ENCODE peak calls at places on chromosomes 16 and 17, in ten cellular contexts. C is ovary; X is lower leg skin; S is PC-9; H is fibroblast of the aortic adventitia; V is pancreas; U is cardiac fibroblast; R is mesendoderm; P is CD8-positive, alpha-beta T cell; M is adrenal gland. Z is an unnamed sample.

GRCh38 chr16:4700997-4701743 is 7.8 kb downstream of the NUDT16L1 start:
- DNase-seq in C (no peak), M (no peak), H (no peak), X (no peak), V (no peak), R (no peak), S (no peak), U (no peak), P (no peak), Z (no peak)

GRCh38 chr16:28168991-28169554 is 42.7 kb downstream of the XPO6 start:
- DNase-seq in C (no peak), R (no peak), S (no peak), P (peak), V (no peak), H (no peak), U (no peak), X (no peak), M (no peak), Z (no peak)

GRCh38 chr17:21129023-21129681 is 2.4 kb downstream of the DHRS7B start:
- DNase-seq in C (no peak), V (no peak), M (peak), S (peak), R (no peak), H (peak), P (no peak), U (peak), X (no peak), Z (no peak)

GRCh38 chr16:81313731-81314602 is 795 bp upstream of the GAN start:
- DNase-seq in X (no peak), U (peak), H (peak), V (no peak), R (peak), C (no peak), P (no peak), M (no peak), S (no peak), Z (no peak)

GRCh38 chr17:36869856-36870617 is 67.2 kb upstream of the LHX1 start:
- DNase-seq in H (peak), S (no peak), P (no peak), C (no peak), V (no peak), M (peak), X (no peak), U (peak), R (peak), Z (no peak)

GRCh38 chr16:47018223-47018891 is 44.9 kb upstream of the DNAJA2 start:
- DNase-seq in P (no peak), M (peak), X (no peak), S (peak), U (peak), R (peak), V (peak), C (no peak), H (peak), Z (peak)

GRCh38 chr16:69036399-69037091 is 68.9 kb upstream of the HAS3 start:
- DNase-seq in X (peak), H (no peak), V (no peak), M (no peak), P (no peak), S (no peak), C (no peak), U (no peak), R (no peak), Z (no peak)

GRCh38 chr16:89917773-89918452 is 749 bp upstream of the MC1R start:
- DNase-seq in P (peak), R (peak), X (peak), M (peak), C (peak), U (peak), S (peak), H (peak), V (peak), Z (peak)

GRCh38 chr17:76153640-76154039 is 12.6 kb upstream of the FOXJ1 start:
- DNase-seq in H (peak), C (no peak), U (peak), R (peak), S (no peak), X (peak), M (no peak), V (no peak), P (no peak), Z (no peak)

GRCh38 chr17:67378444-67379250 is 1.6 kb downstream of the PITPNC1 start:
- DNase-seq in P (peak), C (peak), V (peak), M (peak), U (peak), H (peak), R (peak), X (peak), S (peak), Z (peak)

GRCh38 chr17:40179923-40180659 is 2.8 kb downstream of the RAPGEFL1 start:
- DNase-seq in V (no peak), X (no peak), H (peak), C (no peak), U (peak), M (no peak), P (no peak), S (no peak), R (peak), Z (no peak)

GRCh38 chr17:36600477-36600876 is 906 bp upstream of the MRM1 start:
- DNase-seq in M (no peak), S (no peak), C (no peak), V (no peak), H (no peak), P (no peak), R (no peak), X (peak), U (no peak), Z (no peak)

GRCh38 chr17:37830151-37830993 is 85.5 kb upstream of the HNF1B start:
- DNase-seq in R (no peak), M (no peak), H (no peak), S (no peak), P (no peak), V (no peak), X (peak), U (no peak), C (no peak), Z (no peak)

GRCh38 chr17:10739341-10739905 is 9.6 kb upstream of the TMEM220 start:
- DNase-seq in V (no peak), H (no peak), X (peak), U (no peak), R (no peak), S (no peak), C (no peak), P (no peak), M (no peak), Z (no peak)

GRCh38 chr16:85615014-85615851 is 2.1 kb downstream of the GSE1 start:
- DNase-seq in C (no peak), H (peak), X (peak), M (peak), P (peak), V (peak), R (peak), S (peak), U (no peak), Z (peak)

GRCh38 chr17:39631403-39631802 is 4.7 kb downstream of the PPP1R1B start:
- DNase-seq in H (no peak), U (no peak), S (peak), M (no peak), V (no peak), P (no peak), X (no peak), R (peak), C (no peak), Z (no peak)

GRCh38 chr17:35616506-35616905 is 29.4 kb downstream of the AP2B1 start:
- DNase-seq in R (no peak), P (no peak), C (no peak), M (no peak), U (no peak), X (no peak), H (no peak), V (no peak), S (no peak), Z (no peak)

GRCh38 chr17:1714980-1715802 is 5.0 kb upstream of the TLCD2 start:
- DNase-seq in M (peak), S (peak), P (no peak), H (peak), V (peak), C (peak), R (peak), X (peak), U (peak), Z (peak)

GRCh38 chr16:73878616-73879015 is 418.0 kb upstream of the PSMD7 start:
- DNase-seq in V (no peak), R (peak), M (peak), C (no peak), U (peak), H (peak), P (no peak), X (no peak), S (peak), Z (no peak)

GRCh38 chr16:86075488-86075785 is 176.5 kb downstream of the IRF8 start:
- DNase-seq in P (no peak), C (no peak), H (no peak), S (no peak), R (no peak), M (no peak), U (no peak), X (no peak), V (no peak), Z (peak)

GRCh38 chr16:84832488-84833141 is 12.8 kb downstream of the CRISPLD2 start:
- DNase-seq in X (peak), U (peak), H (peak), R (no peak), C (peak), M (peak), V (no peak), S (no peak), P (no peak), Z (peak)

GRCh38 chr17:3935140-3935542 is 18.9 kb upstream of the P2RX1 start:
- DNase-seq in H (peak), P (no peak), S (peak), X (no peak), U (peak), C (no peak), M (peak), V (peak), R (peak), Z (peak)

GRCh38 chr17:22461460-22462145 is 769.3 kb downstream of the KCNJ18 start:
- DNase-seq in H (no peak), C (no peak), P (no peak), V (no peak), R (no peak), M (no peak), U (no peak), X (peak), S (no peak), Z (no peak)

GRCh38 chr17:2262146-2262587 is 41.4 kb downstream of the SMG6 start:
- DNase-seq in M (peak), U (peak), R (no peak), V (no peak), P (no peak), H (peak), X (no peak), S (no peak), C (no peak), Z (no peak)

GRCh38 chr16:72894291-72895151 is 153.4 kb downstream of the ZFHX3 start:
- DNase-seq in R (no peak), S (no peak), C (no peak), X (no peak), M (no peak), P (no peak), U (peak), V (no peak), H (peak), Z (no peak)

GRCh38 chr17:73427198-73427597 is 115.4 kb upstream of the CDC42EP4 start:
- DNase-seq in U (no peak), X (no peak), C (no peak), R (no peak), H (no peak), S (no peak), P (no peak), M (no peak), V (no peak), Z (no peak)

GRCh38 chr17:9360610-9361571 is 214.7 kb downstream of the STX8 start:
- DNase-seq in V (no peak), U (peak), R (peak), H (peak), S (no peak), M (peak), C (peak), P (no peak), X (no peak), Z (no peak)

GRCh38 chr17:19392303-19392702 is 5.3 kb upstream of the MFAP4 start:
- DNase-seq in P (no peak), R (no peak), U (no peak), H (no peak), S (no peak), V (no peak), X (peak), C (no peak), M (no peak), Z (no peak)

GRCh38 chr17:76524598-76525512 is 12.7 kb downstream of the CYGB start:
- DNase-seq in M (peak), R (no peak), H (peak), U (peak), V (peak), C (peak), P (no peak), S (no peak), X (no peak), Z (no peak)

GRCh38 chr16:19406891-19407491 is 10.7 kb upstream of the TMC5 start:
- DNase-seq in S (no peak), U (no peak), R (no peak), P (no peak), C (no peak), M (no peak), H (no peak), X (no peak), V (no peak), Z (no peak)

GRCh38 chr16:49378816-49379215 is 5.2 kb downstream of the C16orf78 start:
- DNase-seq in H (no peak), X (no peak), S (no peak), M (no peak), C (no peak), R (no peak), P (no peak), U (no peak), V (no peak), Z (no peak)

GRCh38 chr16:86789621-86790051 is 211.3 kb downstream of the FOXL1 start:
- DNase-seq in U (peak), P (no peak), M (no peak), R (peak), X (no peak), S (no peak), C (no peak), H (no peak), V (no peak), Z (no peak)

GRCh38 chr17:58252141-58252540 is 13.8 kb downstream of the LPO start:
- DNase-seq in U (no peak), R (no peak), P (no peak), C (no peak), X (peak), S (no peak), V (no peak), H (no peak), M (no peak), Z (no peak)

GRCh38 chr17:58247511-58248363 is 9.4 kb downstream of the LPO start:
- DNase-seq in P (no peak), U (no peak), C (no peak), M (no peak), S (no peak), H (no peak), R (no peak), X (no peak), V (no peak), Z (no peak)

GRCh38 chr17:58248955-58249269 is 10.5 kb downstream of the LPO start:
- DNase-seq in U (no peak), C (no peak), M (no peak), X (peak), V (no peak), P (no peak), H (no peak), S (no peak), R (no peak), Z (no peak)

GRCh38 chr17:58250344-58251011 is 12.1 kb downstream of the LPO start:
- DNase-seq in P (no peak), S (no peak), V (no peak), R (no peak), M (no peak), X (peak), U (no peak), H (no peak), C (no peak), Z (no peak)

DNA sequence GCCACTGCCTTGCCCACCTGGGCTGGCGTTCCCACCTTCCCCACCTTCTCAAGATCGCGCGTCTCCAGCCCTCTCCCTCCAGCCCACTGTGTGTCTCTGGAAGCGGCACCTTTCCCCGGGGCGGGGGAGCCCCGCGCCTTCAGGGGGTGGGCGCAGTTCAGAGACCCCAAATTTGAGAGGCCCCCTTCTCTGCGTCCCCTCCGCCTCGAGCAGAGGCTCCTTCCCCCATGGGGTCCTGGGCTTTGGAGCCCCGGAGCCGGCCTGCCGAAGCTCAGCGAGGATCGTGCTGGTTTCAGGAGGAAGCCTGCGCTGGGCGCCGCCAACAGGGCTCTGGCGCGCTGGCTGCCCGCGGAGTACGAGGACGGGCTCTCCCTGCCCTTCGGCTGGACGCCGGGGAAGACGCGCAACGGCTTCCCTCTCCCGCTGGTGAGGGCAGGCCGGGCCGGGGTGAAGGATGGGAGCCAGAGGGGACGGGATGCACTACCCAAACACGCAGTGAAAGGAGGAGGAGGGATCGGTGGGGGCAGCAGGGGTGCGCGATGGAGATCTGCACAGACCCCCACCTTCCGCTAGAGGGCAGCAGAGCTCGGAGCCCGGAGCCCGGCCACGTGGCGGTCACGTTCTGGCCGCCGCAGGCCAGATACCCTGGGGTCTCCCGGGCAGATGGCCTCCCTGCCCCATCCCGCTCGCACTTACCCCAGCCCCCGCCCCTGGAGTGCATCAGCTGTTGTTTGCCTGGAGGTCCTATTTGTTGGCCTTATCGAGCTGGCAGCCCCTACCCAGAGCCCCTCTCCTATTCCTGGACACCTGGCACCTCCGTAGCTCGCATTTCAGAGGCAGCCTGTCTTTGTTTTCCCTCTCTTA is 11.1 kb downstream of the LPO start:
- DNase-seq in R (peak), P (peak), C (peak), V (peak), X (peak), U (peak), S (peak), M (peak), H (peak), Z (peak)
- H3K4me3 ChIP-seq in R (no peak), P (peak), C (peak), V (peak), X (peak), U (peak), S (no peak), M (peak), H (peak), Z (peak)

GRCh38 chr17:41864498-41864836 is 756 bp downstream of the KLHL11 start:
- DNase-seq in V (peak), P (no peak), C (no peak), S (no peak), H (no peak), U (no peak), X (no peak), R (no peak), M (no peak), Z (peak)

GRCh38 chr17:41865596-41865893 is 322 bp upstream of the KLHL11 start:
- DNase-seq in M (no peak), R (no peak), C (no peak), V (no peak), S (no peak), P (no peak), U (no peak), H (no peak), X (no peak), Z (no peak)

GRCh38 chr17:41864837-41865595 is at the start of gene KLHL11:
- DNase-seq in X (peak), H (peak), V (peak), S (peak), R (peak), M (peak), C (peak), U (peak), P (peak), Z (peak)

GRCh38 chr17:41860254-41860931 is 4.8 kb downstream of the KLHL11 start:
- DNase-seq in C (no peak), H (no peak), S (no peak), V (no peak), P (no peak), M (no peak), U (no peak), X (no peak), R (no peak), Z (no peak)

DNA sequence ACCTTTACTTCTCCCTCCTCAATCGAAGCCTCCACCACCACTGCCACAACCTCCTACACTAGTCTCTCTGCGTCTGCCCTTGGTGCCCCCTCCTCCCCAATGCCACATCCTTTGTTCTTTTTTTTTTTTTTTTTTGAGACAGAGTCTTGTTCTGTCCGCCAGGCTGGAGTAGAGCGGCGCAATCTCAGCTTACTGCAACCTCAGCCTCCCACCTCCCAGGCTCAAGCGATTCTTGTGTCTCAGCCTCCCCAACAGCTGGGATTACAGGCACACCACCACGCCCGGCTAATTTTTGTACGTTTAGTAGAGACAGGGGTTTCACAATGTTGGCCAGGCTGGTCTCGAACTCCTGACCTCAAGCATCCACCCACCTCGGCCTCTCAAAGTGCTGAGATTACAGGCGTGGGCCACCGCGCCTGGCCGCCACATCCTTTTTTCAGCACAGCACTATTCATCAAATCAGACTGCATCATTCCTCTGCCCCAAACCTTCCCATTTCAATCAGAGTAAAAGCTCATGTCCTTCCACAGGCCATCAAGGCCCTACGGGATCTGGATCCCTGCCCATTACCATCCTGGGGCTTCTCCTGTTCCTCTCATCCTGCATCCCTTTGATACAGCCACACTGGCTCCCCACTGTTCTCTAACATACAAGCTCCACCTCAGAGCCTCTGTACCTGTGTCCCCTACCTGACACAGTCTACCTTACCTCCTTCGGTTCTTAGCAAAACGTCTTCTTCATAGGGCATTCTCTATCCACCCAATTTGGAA is 2.0 kb downstream of the KLHL11 start:
- DNase-seq in R (no peak), V (no peak), H (no peak), U (no peak), S (no peak), M (no peak), P (no peak), X (no peak), C (no peak), Z (no peak)
- H3K4me3 ChIP-seq in R (no peak), V (peak), H (peak), U (peak), S (peak), M (no peak), P (peak), X (no peak), C (peak), Z (peak)

GRCh38 chr17:7355053-7355452 is at the start of gene TMEM95:
- DNase-seq in U (peak), M (peak), X (peak), C (no peak), R (no peak), V (no peak), S (peak), H (peak), P (no peak), Z (no peak)
- H3K4me3 ChIP-seq in U (peak), M (no peak), X (no peak), C (no peak), R (no peak), V (no peak), S (peak), H (peak), P (no peak), Z (no peak)

GRCh38 chr17:78355701-78356100 is 4.2 kb downstream of the SOCS3 start:
- DNase-seq in C (no peak), R (no peak), H (no peak), V (no peak), M (no peak), X (no peak), U (peak), S (no peak), P (no peak), Z (no peak)
- H3K4me3 ChIP-seq in C (no peak), R (no peak), H (no peak), V (no peak), M (no peak), X (no peak), U (no peak), S (no peak), P (no peak), Z (no peak)

Z was measured in breast epithelium.